ENCODE peak calls at places on chromosomes 1 and 21, in ten cellular contexts. N is GM12865; O is small intestine; B is hepatocyte; I is activated T-cell treated with anti-CD3 and anti-CD28 coated beads, Interleukin-2, amount 50 U/mL, for 72 hours; E is coronary artery; J is psoas muscle; X is HTR-8/SVneo; S is iris pigment epithelial cell; U is left cardiac atrium. W is an unnamed sample.

GRCh38 chr1:150650193-150650592 is 20.8 kb upstream of the ENSA start:
- DNase-seq in N (no peak), O (peak), B (peak), I (no peak), E (no peak), J (no peak), X (no peak), S (peak), U (no peak), W (peak)

GRCh38 chr1:68758666-68759209 is 261.9 kb upstream of the DEPDC1 start:
- DNase-seq in N (no peak), O (no peak), B (no peak), I (no peak), E (no peak), J (no peak), X (no peak), S (no peak), U (no peak), W (no peak)

GRCh38 chr1:150841626-150842025 is 33.6 kb upstream of the CTSK start:
- DNase-seq in N (no peak), O (no peak), B (no peak), I (peak), E (no peak), J (no peak), X (no peak), S (no peak), U (no peak), W (no peak)

GRCh38 chr1:194568610-194569009 is 1382.2 kb upstream of the B3GALT2 start:
- DNase-seq in N (no peak), O (no peak), B (no peak), I (no peak), E (no peak), J (no peak), X (peak), S (no peak), U (no peak), W (no peak)

GRCh38 chr21:20882462-20883415 is 115.5 kb upstream of the NCAM2 start:
- DNase-seq in N (peak), O (no peak), B (peak), I (no peak), E (no peak), J (no peak), X (peak), S (peak), U (peak), W (peak)

GRCh38 chr1:6587261-6588005 is 7.6 kb downstream of the ZBTB48 start:
- DNase-seq in N (no peak), O (no peak), B (no peak), I (no peak), E (no peak), J (peak), X (no peak), S (no peak), U (peak), W (no peak)

GRCh38 chr1:50438945-50439344 is 15.7 kb upstream of the DMRTA2 start:
- DNase-seq in N (no peak), O (no peak), B (no peak), I (no peak), E (no peak), J (no peak), X (no peak), S (no peak), U (no peak), W (no peak)

GRCh38 chr1:184513966-184514365 is 127.1 kb downstream of the C1orf21 start:
- DNase-seq in N (no peak), O (no peak), B (no peak), I (no peak), E (no peak), J (peak), X (no peak), S (peak), U (no peak), W (no peak)

GRCh38 chr1:152486400-152487006 is 24.1 kb upstream of the LCE5A start:
- DNase-seq in N (no peak), O (no peak), B (no peak), I (no peak), E (no peak), J (no peak), X (no peak), S (no peak), U (no peak), W (no peak)

GRCh38 chr1:185720633-185721272 is 13.4 kb upstream of the HMCN1 start:
- DNase-seq in N (peak), O (peak), B (peak), I (no peak), E (no peak), J (no peak), X (no peak), S (peak), U (no peak), W (no peak)

GRCh38 chr1:111468717-111469100 is 5.1 kb upstream of the C1orf162 start:
- DNase-seq in N (no peak), O (no peak), B (no peak), I (no peak), E (no peak), J (no peak), X (no peak), S (no peak), U (no peak), W (no peak)

GRCh38 chr1:203368624-203369451 is 17.9 kb upstream of the FMOD start:
- DNase-seq in N (peak), O (peak), B (peak), I (no peak), E (no peak), J (peak), X (peak), S (peak), U (peak), W (peak)

GRCh38 chr1:30525980-30526651 is 197.3 kb downstream of the MATN1 start:
- DNase-seq in N (no peak), O (no peak), B (peak), I (no peak), E (peak), J (peak), X (peak), S (peak), U (peak), W (no peak)

GRCh38 chr21:37378700-37379139 is 12.1 kb downstream of the DYRK1A start:
- DNase-seq in N (no peak), O (no peak), B (no peak), I (no peak), E (no peak), J (no peak), X (no peak), S (no peak), U (no peak), W (no peak)

GRCh38 chr1:60989745-60990718 is 92.3 kb upstream of the NFIA start:
- DNase-seq in N (no peak), O (no peak), B (peak), I (no peak), E (no peak), J (peak), X (no peak), S (peak), U (peak), W (no peak)

GRCh38 chr1:246117066-246117791 is 389.9 kb downstream of the SMYD3 start:
- DNase-seq in N (peak), O (peak), B (peak), I (peak), E (no peak), J (no peak), X (peak), S (peak), U (no peak), W (peak)

GRCh38 chr1:33182452-33182851 is 609 bp upstream of the TRIM62 start:
- DNase-seq in N (no peak), O (peak), B (peak), I (no peak), E (no peak), J (peak), X (no peak), S (peak), U (no peak), W (peak)

GRCh38 chr1:57086141-57086540 is 120.3 kb upstream of the C8B start:
- DNase-seq in N (no peak), O (no peak), B (no peak), I (no peak), E (no peak), J (no peak), X (no peak), S (no peak), U (no peak), W (peak)

GRCh38 chr21:33963848-33964555 is 48.4 kb upstream of the ATP5PO start:
- DNase-seq in N (no peak), O (no peak), B (no peak), I (no peak), E (no peak), J (no peak), X (no peak), S (no peak), U (no peak), W (no peak)

GRCh38 chr1:206001476-206001888 is 1.7 kb downstream of the RAB7B start:
- DNase-seq in N (no peak), O (no peak), B (peak), I (peak), E (peak), J (no peak), X (peak), S (peak), U (peak), W (no peak)

GRCh38 chr1:150551784-150552691 is 2.8 kb downstream of the ADAMTSL4 start:
- DNase-seq in N (no peak), O (no peak), B (peak), I (no peak), E (peak), J (peak), X (peak), S (peak), U (peak), W (no peak)

GRCh38 chr1:21899972-21900371 is 37.1 kb downstream of the HSPG2 start:
- DNase-seq in N (no peak), O (no peak), B (no peak), I (no peak), E (no peak), J (no peak), X (no peak), S (no peak), U (peak), W (no peak)

GRCh38 chr1:100358210-100358609 is 5.9 kb downstream of the CDC14A start:
- DNase-seq in N (peak), O (no peak), B (no peak), I (no peak), E (no peak), J (no peak), X (no peak), S (no peak), U (no peak), W (no peak)

GRCh38 chr1:116817582-116818064 is 63.4 kb downstream of the CD2 start:
- DNase-seq in N (peak), O (peak), B (peak), I (peak), E (no peak), J (no peak), X (peak), S (peak), U (no peak), W (peak)

GRCh38 chr1:59043796-59044195 is 253.1 kb upstream of the FGGY start:
- DNase-seq in N (no peak), O (peak), B (peak), I (no peak), E (no peak), J (peak), X (peak), S (peak), U (peak), W (no peak)

GRCh38 chr1:10736623-10737267 is 59.7 kb downstream of the CASZ1 start:
- DNase-seq in N (no peak), O (peak), B (no peak), I (no peak), E (no peak), J (no peak), X (no peak), S (no peak), U (no peak), W (no peak)

GRCh38 chr1:51850420-51851297 is 27.9 kb downstream of the NRDC start:
- DNase-seq in N (no peak), O (no peak), B (no peak), I (no peak), E (no peak), J (no peak), X (no peak), S (no peak), U (no peak), W (no peak)

GRCh38 chr1:78884685-78885452 is 121.7 kb downstream of the ADGRL4 start:
- DNase-seq in N (peak), O (no peak), B (no peak), I (no peak), E (no peak), J (no peak), X (peak), S (peak), U (no peak), W (no peak)

W was measured in NCI-H146.